ENCODE peak calls at places on chromosomes 11 and 22, in seven cellular contexts. Y, F, K, X, W, Z and S are unnamed samples.

GRCh38 chr11:16815047-16815767 is 76.8 kb downstream of the C11orf58 start:
- DNase-seq in Y (no peak), F (no peak), K (peak), X (no peak), W (no peak), Z (no peak), S (no peak)

GRCh38 chr11:71383461-71383860 is 64.7 kb downstream of the DHCR7 start:
- DNase-seq in Y (no peak), F (no peak), K (no peak), X (no peak), W (no peak), Z (no peak), S (no peak)

GRCh38 chr11:84558085-84558905 is 1068.8 kb downstream of the DLG2 start:
- DNase-seq in Y (no peak), F (no peak), K (no peak), X (peak), W (peak), Z (no peak), S (peak)

GRCh38 chr11:67278135-67278938 is 10.8 kb upstream of the ANKRD13D start:
- DNase-seq in Y (no peak), F (no peak), K (no peak), X (peak), W (no peak), Z (no peak), S (no peak)

GRCh38 chr11:27281276-27281675 is 81.7 kb downstream of the CCDC34 start:
- DNase-seq in Y (no peak), F (no peak), K (no peak), X (no peak), W (no peak), Z (no peak), S (no peak)

GRCh38 chr11:15972838-15973237 is 383.5 kb downstream of the SOX6 start:
- DNase-seq in Y (no peak), F (no peak), K (no peak), X (no peak), W (no peak), Z (no peak), S (no peak)

GRCh38 chr22:19855504-19856409 is 1.1 kb upstream of the GNB1L start:
- DNase-seq in Y (peak), F (peak), K (no peak), X (peak), W (peak), Z (peak), S (no peak)

GRCh38 chr22:43213066-43213465 is 26.1 kb upstream of the TTLL12 start:
- DNase-seq in Y (no peak), F (no peak), K (no peak), X (no peak), W (peak), Z (no peak), S (peak)